ENCODE peak calls at places on chromosomes 6 and 20, in four cellular contexts. One of them, this sample, is unnamed. For H3K27me3, the result is how much of the 10 kb centered on the place peaks cover.

GRCh38 chr6:109379706-109380105 is 2.6 kb downstream of the CD164 start:
- DNase-seq in small intestine: no peak
- DNase-seq in cardiac muscle cell: no peak
- DNase-seq in right cardiac atrium: no peak
- DNase-seq in this sample: no peak

GRCh38 chr20:24769878-24770627 is 179.0 kb upstream of the CST7 start:
- DNase-seq in small intestine: no peak
- DNase-seq in cardiac muscle cell: no peak
- DNase-seq in right cardiac atrium: no peak
- DNase-seq in this sample: no peak

GRCh38 chr6:138454976-138455706 is 44.2 kb downstream of the NHSL1 start:
- DNase-seq in small intestine: peak
- DNase-seq in cardiac muscle cell: no peak
- DNase-seq in right cardiac atrium: no peak
- DNase-seq in this sample: peak

GRCh38 chr20:60062431-60063336 is 104.5 kb downstream of the CDH26 start:
- DNase-seq in small intestine: no peak
- DNase-seq in cardiac muscle cell: no peak
- DNase-seq in right cardiac atrium: no peak
- DNase-seq in this sample: no peak

GRCh38 chr20:8200220-8200619 is 68.2 kb downstream of the PLCB1 start:
- DNase-seq in small intestine: no peak
- DNase-seq in cardiac muscle cell: no peak
- DNase-seq in right cardiac atrium: no peak
- DNase-seq in this sample: no peak

GRCh38 chr6:71164890-71165289 is 123.7 kb upstream of the OGFRL1 start:
- DNase-seq in small intestine: no peak
- DNase-seq in cardiac muscle cell: no peak
- DNase-seq in right cardiac atrium: no peak
- DNase-seq in this sample: no peak

GRCh38 chr6:7166410-7167293 is 58.9 kb downstream of the RREB1 start:
- DNase-seq in small intestine: no peak
- DNase-seq in cardiac muscle cell: no peak
- DNase-seq in right cardiac atrium: no peak
- DNase-seq in this sample: no peak

GRCh38 chr6:155528982-155529453 is 73.4 kb upstream of the NOX3 start:
- DNase-seq in small intestine: peak
- DNase-seq in cardiac muscle cell: no peak
- DNase-seq in right cardiac atrium: no peak
- DNase-seq in this sample: no peak

GRCh38 chr20:54207743-54208491 is at the start of gene PFDN4:
- DNase-seq in small intestine: peak
- DNase-seq in cardiac muscle cell: peak
- DNase-seq in right cardiac atrium: peak
- DNase-seq in this sample: peak

DNA sequence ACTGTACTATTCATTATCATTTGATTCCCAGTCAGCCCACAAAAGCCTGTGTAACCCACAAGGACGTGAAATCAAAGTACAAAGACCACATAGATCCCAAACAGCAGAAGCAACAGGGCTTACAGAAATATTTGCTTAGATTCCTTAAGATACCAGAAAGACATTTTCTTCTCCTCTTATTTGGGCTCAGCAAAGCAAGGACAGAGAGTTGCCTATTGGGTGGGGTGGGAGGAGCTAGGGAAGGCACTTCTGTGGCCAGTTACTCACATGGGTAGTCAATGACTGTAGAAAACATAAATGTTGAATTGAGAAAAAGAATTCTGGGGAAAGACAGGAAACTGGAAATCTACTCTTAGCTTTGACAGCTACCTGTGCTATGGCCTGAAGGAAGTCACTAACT is 19.8 kb downstream of the PDE7B start:
- DNase-seq in small intestine: no peak
- DNase-seq in cardiac muscle cell: no peak
- DNase-seq in right cardiac atrium: no peak
- DNase-seq in this sample: no peak
- H3K27me3 ChIP-seq in small intestine: under half
- H3K27me3 ChIP-seq in cardiac muscle cell: under half
- H3K27me3 ChIP-seq in right cardiac atrium: under half
- H3K27me3 ChIP-seq in this sample: under half

GRCh38 chr20:17869295-17869994 is 99.1 kb downstream of the SNX5 start:
- DNase-seq in small intestine: no peak
- DNase-seq in cardiac muscle cell: no peak
- DNase-seq in right cardiac atrium: no peak
- DNase-seq in this sample: no peak

GRCh38 chr20:17868700-17869231 is 99.8 kb downstream of the SNX5 start:
- DNase-seq in small intestine: no peak
- DNase-seq in cardiac muscle cell: no peak
- DNase-seq in right cardiac atrium: no peak
- DNase-seq in this sample: no peak

GRCh38 chr20:17871181-17871580 is 97.4 kb downstream of the SNX5 start:
- DNase-seq in small intestine: peak
- DNase-seq in cardiac muscle cell: no peak
- DNase-seq in right cardiac atrium: no peak
- DNase-seq in this sample: no peak

GRCh38 chr20:17871861-17872260 is 96.7 kb downstream of the SNX5 start:
- DNase-seq in small intestine: no peak
- DNase-seq in cardiac muscle cell: no peak
- DNase-seq in right cardiac atrium: no peak
- DNase-seq in this sample: no peak

GRCh38 chr20:17870063-17870740 is 98.4 kb downstream of the SNX5 start:
- DNase-seq in small intestine: no peak
- DNase-seq in cardiac muscle cell: no peak
- DNase-seq in right cardiac atrium: peak
- DNase-seq in this sample: no peak
- H3K4me3 ChIP-seq in small intestine: no peak
- H3K4me3 ChIP-seq in cardiac muscle cell: no peak
- H3K4me3 ChIP-seq in right cardiac atrium: no peak
- H3K4me3 ChIP-seq in this sample: no peak

DNA sequence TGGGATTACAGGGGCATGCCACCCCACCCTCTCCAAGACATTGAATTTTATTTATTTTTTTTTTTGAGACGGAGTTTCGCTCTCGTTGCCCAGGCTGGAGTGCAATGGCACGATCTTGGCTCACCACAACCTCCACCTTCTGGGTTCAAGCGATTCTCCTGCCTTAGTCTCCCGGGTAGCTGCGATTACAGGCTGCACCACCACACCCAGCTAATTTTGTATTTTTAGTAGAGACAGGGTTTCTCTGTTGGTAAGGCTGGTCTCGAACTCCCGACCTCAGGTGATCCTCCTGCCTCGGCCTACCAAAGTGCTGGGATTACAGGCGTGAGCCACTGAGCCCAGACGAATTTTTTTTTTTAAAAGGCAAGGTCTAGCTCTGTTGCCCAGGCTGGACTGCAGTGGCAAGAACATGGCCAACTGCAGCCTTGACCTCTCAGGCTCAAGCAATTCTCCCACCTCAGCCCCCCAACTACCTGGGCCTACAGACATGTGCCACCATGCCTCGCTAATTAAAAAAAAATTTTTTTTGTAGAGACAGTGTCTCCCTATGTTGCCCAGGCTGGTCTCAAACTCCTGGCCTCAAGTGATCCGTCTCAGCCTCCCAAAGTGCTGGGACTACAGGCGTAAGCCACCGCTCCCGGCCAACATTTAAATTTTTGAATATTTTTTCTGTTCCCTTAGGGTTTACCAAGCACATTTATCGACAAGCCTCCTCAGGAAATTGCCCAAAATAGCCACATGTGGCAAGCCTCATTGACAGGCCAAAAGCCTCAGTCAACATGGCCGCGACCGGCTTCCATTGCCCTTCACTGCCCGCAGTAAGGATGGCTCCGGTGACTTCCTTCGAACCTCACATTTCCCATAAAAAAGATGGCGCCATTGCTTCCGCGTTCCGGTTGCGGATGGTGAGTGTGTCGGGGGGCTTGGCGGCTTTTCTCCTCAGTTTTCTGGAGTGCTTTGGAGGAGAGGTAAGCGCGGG is at the start of gene SHLD1:
- DNase-seq in small intestine: peak
- DNase-seq in cardiac muscle cell: peak
- DNase-seq in right cardiac atrium: peak
- DNase-seq in this sample: peak
- H3K27ac ChIP-seq in small intestine: peak
- H3K27ac ChIP-seq in cardiac muscle cell: peak
- H3K27ac ChIP-seq in right cardiac atrium: peak
- H3K27ac ChIP-seq in this sample: peak

GRCh38 chr6:106513813-106514212 is 115.5 kb downstream of the RTN4IP1 start:
- DNase-seq in small intestine: no peak
- DNase-seq in cardiac muscle cell: no peak
- DNase-seq in right cardiac atrium: no peak
- DNase-seq in this sample: no peak

GRCh38 chr6:106512958-106513480 is 116.3 kb downstream of the RTN4IP1 start:
- DNase-seq in small intestine: peak
- DNase-seq in cardiac muscle cell: no peak
- DNase-seq in right cardiac atrium: no peak
- DNase-seq in this sample: no peak

GRCh38 chr6:106510090-106510970 is 119.0 kb downstream of the RTN4IP1 start:
- DNase-seq in small intestine: peak
- DNase-seq in cardiac muscle cell: peak
- DNase-seq in right cardiac atrium: peak
- DNase-seq in this sample: peak

GRCh38 chr6:106511274-106512047 is 117.8 kb downstream of the RTN4IP1 start:
- DNase-seq in small intestine: peak
- DNase-seq in cardiac muscle cell: peak
- DNase-seq in right cardiac atrium: peak
- DNase-seq in this sample: no peak

GRCh38 chr6:106512048-106512957 is 117.0 kb downstream of the RTN4IP1 start:
- DNase-seq in small intestine: peak
- DNase-seq in cardiac muscle cell: peak
- DNase-seq in right cardiac atrium: peak
- DNase-seq in this sample: peak
- H3K27me3 ChIP-seq in small intestine: under half
- H3K27me3 ChIP-seq in cardiac muscle cell: half or more
- H3K27me3 ChIP-seq in right cardiac atrium: under half
- H3K27me3 ChIP-seq in this sample: under half

GRCh38 chr20:35947489-35947888 is 6.8 kb downstream of the SCAND1 start:
- DNase-seq in small intestine: peak
- DNase-seq in cardiac muscle cell: peak
- DNase-seq in right cardiac atrium: no peak
- DNase-seq in this sample: no peak
- H3K4me3 ChIP-seq in small intestine: no peak
- H3K4me3 ChIP-seq in cardiac muscle cell: no peak
- H3K4me3 ChIP-seq in right cardiac atrium: no peak
- H3K4me3 ChIP-seq in this sample: no peak

DNA sequence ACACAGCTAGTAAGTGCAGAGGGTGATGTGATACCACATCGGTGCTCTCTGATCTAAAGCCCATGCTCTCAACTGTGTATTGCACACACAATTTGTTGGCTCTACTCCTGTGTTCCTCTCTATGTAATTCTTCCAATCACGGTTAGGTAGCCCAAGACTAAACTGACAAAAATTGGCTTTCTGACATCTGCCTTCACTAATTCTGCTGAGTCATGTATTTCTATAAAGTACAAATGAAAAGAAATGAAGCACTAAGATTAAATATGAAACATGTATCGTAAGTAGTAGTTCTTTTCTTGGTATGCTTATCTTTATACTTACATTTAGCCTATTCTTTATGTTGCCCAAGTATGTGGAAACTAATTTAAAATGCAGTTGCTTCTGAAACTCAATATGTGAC is 7.8 kb upstream of the MLIP start:
- DNase-seq in small intestine: no peak
- DNase-seq in cardiac muscle cell: no peak
- DNase-seq in right cardiac atrium: no peak
- DNase-seq in this sample: no peak
- H3K27ac ChIP-seq in small intestine: no peak
- H3K27ac ChIP-seq in cardiac muscle cell: no peak
- H3K27ac ChIP-seq in right cardiac atrium: no peak
- H3K27ac ChIP-seq in this sample: no peak

GRCh38 chr20:62615750-62616251 is 26.5 kb upstream of the SLCO4A1 start:
- DNase-seq in small intestine: no peak
- DNase-seq in cardiac muscle cell: no peak
- DNase-seq in right cardiac atrium: no peak
- DNase-seq in this sample: no peak
- H3K27me3 ChIP-seq in small intestine: under half
- H3K27me3 ChIP-seq in cardiac muscle cell: under half
- H3K27me3 ChIP-seq in right cardiac atrium: under half
- H3K27me3 ChIP-seq in this sample: under half

DNA sequence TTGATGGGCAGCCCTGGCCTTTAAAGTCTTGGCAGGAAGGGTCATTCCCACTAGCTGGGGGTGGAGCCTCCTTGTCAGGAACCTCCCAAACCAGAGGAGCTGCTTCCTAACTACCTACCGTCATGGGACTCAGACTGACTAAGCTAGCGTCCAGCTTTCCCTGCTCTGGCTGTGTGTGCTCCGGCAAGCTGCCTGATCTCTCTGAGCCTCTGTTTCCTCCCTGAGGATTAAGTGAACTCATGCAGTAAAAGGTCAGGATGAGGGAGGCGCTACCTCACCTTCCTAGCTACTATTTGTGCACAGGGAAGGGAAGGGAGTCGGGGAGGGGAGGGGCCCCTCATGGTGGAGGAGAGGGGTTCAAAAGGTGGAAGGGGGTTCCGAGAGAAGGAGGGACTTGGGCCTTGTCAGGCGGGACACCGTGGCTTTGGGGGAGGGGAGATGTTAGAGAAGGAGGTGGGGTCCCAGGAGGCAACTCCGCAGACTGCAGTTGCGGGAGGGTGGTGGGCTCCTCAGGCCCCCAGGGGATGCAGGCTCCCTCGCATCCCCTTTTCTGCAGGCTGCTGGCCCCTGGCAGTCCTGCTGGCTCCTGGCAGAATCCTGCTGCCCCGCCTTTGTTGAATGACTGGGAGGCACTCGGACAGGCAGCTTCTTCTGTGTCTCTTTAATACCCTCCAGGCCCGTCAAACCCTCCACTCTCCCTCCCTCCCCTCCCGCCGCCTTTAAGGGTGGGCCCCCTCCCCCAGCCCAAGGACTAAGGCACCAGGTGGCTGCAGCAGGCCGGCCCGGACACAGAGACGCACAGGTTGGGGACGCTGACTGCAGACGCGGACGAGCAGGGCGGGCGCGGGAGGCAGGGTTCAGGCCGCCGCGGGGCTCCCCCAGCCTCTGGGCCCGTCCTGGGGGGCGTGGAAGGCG is 9.6 kb downstream of the DUSP15 start:
- DNase-seq in small intestine: peak
- DNase-seq in cardiac muscle cell: peak
- DNase-seq in right cardiac atrium: peak
- DNase-seq in this sample: no peak
- H3K4me3 ChIP-seq in small intestine: peak
- H3K4me3 ChIP-seq in cardiac muscle cell: peak
- H3K4me3 ChIP-seq in right cardiac atrium: peak
- H3K4me3 ChIP-seq in this sample: peak